ENCODE peak calls at places on chromosomes 12 and 14, in nine cellular contexts. A is fibroblast of lung, U is AG10803, C is hepatocyte, Z is thyroid gland, N is tibial nerve, B is HFF-Myc, F is neural progenitor cell, I is uterus. H is an unnamed sample.

GRCh38 chr14:56120091-56120632 is 2.0 kb downstream of the PELI2 start:
- DNase-seq in A (peak), U (peak), C (peak), Z (peak), N (peak), B (no peak), F (peak), I (no peak), H (no peak)

GRCh38 chr12:5003025-5003666 is 40.5 kb upstream of the KCNA5 start:
- DNase-seq in A (peak), U (peak), C (peak), Z (peak), N (peak), B (no peak), F (peak), I (no peak), H (peak)

GRCh38 chr12:59710004-59710628 is 114.3 kb downstream of the SLC16A7 start:
- DNase-seq in A (no peak), U (no peak), C (no peak), Z (no peak), N (no peak), B (no peak), F (no peak), I (no peak), H (no peak)

GRCh38 chr14:105470812-105471771 is 3.5 kb upstream of the CRIP2 start:
- DNase-seq in A (no peak), U (no peak), C (no peak), Z (no peak), N (no peak), B (no peak), F (peak), I (no peak), H (no peak)

GRCh38 chr14:51328089-51328941 is 88.3 kb downstream of the TMX1 start:
- DNase-seq in A (peak), U (peak), C (no peak), Z (peak), N (no peak), B (no peak), F (no peak), I (peak), H (no peak)

GRCh38 chr12:120884644-120885043 is 19.5 kb downstream of the SPPL3 start:
- DNase-seq in A (no peak), U (no peak), C (no peak), Z (no peak), N (no peak), B (no peak), F (no peak), I (no peak), H (no peak)

GRCh38 chr12:57845478-57846284 is 848 bp downstream of the CTDSP2 start:
- DNase-seq in A (no peak), U (peak), C (peak), Z (peak), N (peak), B (no peak), F (peak), I (peak), H (no peak)

GRCh38 chr14:93034671-93034994 is 81.1 kb downstream of the ITPK1 start:
- DNase-seq in A (no peak), U (no peak), C (no peak), Z (no peak), N (no peak), B (no peak), F (no peak), I (no peak), H (no peak)

GRCh38 chr14:47660158-47660557 is 15.2 kb downstream of the MDGA2 start:
- DNase-seq in A (no peak), U (no peak), C (no peak), Z (no peak), N (no peak), B (no peak), F (no peak), I (no peak), H (no peak)

GRCh38 chr12:39296496-39296895 is 146.4 kb downstream of the KIF21A start:
- DNase-seq in A (no peak), U (no peak), C (no peak), Z (no peak), N (no peak), B (no peak), F (no peak), I (no peak), H (no peak)

GRCh38 chr12:26821212-26821701 is 11.7 kb downstream of the ITPR2 start:
- DNase-seq in A (peak), U (peak), C (no peak), Z (no peak), N (no peak), B (no peak), F (no peak), I (no peak), H (no peak)

GRCh38 chr14:102878970-102879460 is 43.4 kb upstream of the AMN start:
- DNase-seq in A (no peak), U (peak), C (peak), Z (peak), N (no peak), B (no peak), F (no peak), I (no peak), H (no peak)

GRCh38 chr12:124347805-124348658 is 53.1 kb downstream of the RFLNA start:
- DNase-seq in A (no peak), U (no peak), C (no peak), Z (no peak), N (no peak), B (no peak), F (peak), I (no peak), H (no peak)

GRCh38 chr12:61414470-61414869 is 845.7 kb upstream of the USP15 start:
- DNase-seq in A (no peak), U (no peak), C (no peak), Z (no peak), N (no peak), B (no peak), F (no peak), I (no peak), H (no peak)

GRCh38 chr12:69275471-69275891 is 36.1 kb downstream of the CPSF6 start:
- DNase-seq in A (no peak), U (peak), C (no peak), Z (no peak), N (no peak), B (no peak), F (no peak), I (no peak), H (no peak)

GRCh38 chr12:5085896-5086295 is 42.2 kb downstream of the KCNA5 start:
- DNase-seq in A (peak), U (peak), C (no peak), Z (no peak), N (no peak), B (peak), F (no peak), I (no peak), H (no peak)

GRCh38 chr12:2183556-2184541 is 131.1 kb downstream of the CACNA1C start:
- DNase-seq in A (peak), U (peak), C (peak), Z (peak), N (peak), B (peak), F (peak), I (peak), H (no peak)

GRCh38 chr12:1922985-1923384 is 4.5 kb upstream of the CACNA2D4 start:
- DNase-seq in A (no peak), U (no peak), C (peak), Z (no peak), N (no peak), B (no peak), F (no peak), I (no peak), H (no peak)

GRCh38 chr14:35696119-35696518 is 113.0 kb downstream of the RALGAPA1 start:
- DNase-seq in A (no peak), U (no peak), C (no peak), Z (no peak), N (no peak), B (no peak), F (no peak), I (no peak), H (no peak)

GRCh38 chr14:81427348-81428058 is 27.4 kb upstream of the STON2 start:
- DNase-seq in A (peak), U (no peak), C (no peak), Z (no peak), N (no peak), B (no peak), F (peak), I (no peak), H (no peak)

GRCh38 chr12:13594731-13595514 is 386.5 kb downstream of the GRIN2B start:
- DNase-seq in A (no peak), U (no peak), C (no peak), Z (no peak), N (no peak), B (no peak), F (no peak), I (no peak), H (no peak)

GRCh38 chr14:72756967-72757366 is 136.9 kb downstream of the DPF3 start:
- DNase-seq in A (no peak), U (no peak), C (no peak), Z (no peak), N (no peak), B (no peak), F (no peak), I (no peak), H (no peak)

GRCh38 chr14:104085889-104086201 is 345 bp downstream of the ASPG start:
- DNase-seq in A (no peak), U (no peak), C (no peak), Z (no peak), N (no peak), B (no peak), F (no peak), I (no peak), H (no peak)
- H3K4me3 ChIP-seq in A (no peak), U (no peak), C (no peak), Z (no peak), N (peak), B (no peak), F (peak), I (no peak), H (no peak)

GRCh38 chr12:77362871-77363270 is 297.5 kb upstream of the E2F7 start:
- DNase-seq in A (no peak), U (no peak), C (no peak), Z (no peak), N (no peak), B (no peak), F (no peak), I (no peak), H (no peak)

GRCh38 chr12:77368379-77368778 is 303.0 kb upstream of the E2F7 start:
- DNase-seq in A (no peak), U (no peak), C (no peak), Z (no peak), N (no peak), B (no peak), F (no peak), I (no peak), H (no peak)

GRCh38 chr12:77366616-77367015 is 301.2 kb upstream of the E2F7 start:
- DNase-seq in A (no peak), U (no peak), C (no peak), Z (no peak), N (no peak), B (no peak), F (no peak), I (no peak), H (no peak)

GRCh38 chr12:77364400-77364799 is 299.0 kb upstream of the E2F7 start:
- DNase-seq in A (no peak), U (no peak), C (no peak), Z (no peak), N (no peak), B (no peak), F (no peak), I (no peak), H (no peak)
- TF ChIP-seq CTCF in A (no peak), U (no peak), C (no peak), Z (no peak), N (no peak), B (no peak), F (no peak), I (no peak), H (no peak)

GRCh38 chr14:64488590-64489099 is 15.0 kb downstream of the ZBTB25 start:
- DNase-seq in A (no peak), U (no peak), C (no peak), Z (no peak), N (no peak), B (no peak), F (no peak), I (no peak), H (no peak)
- H3K4me3 ChIP-seq in A (no peak), U (no peak), C (no peak), Z (no peak), N (no peak), B (no peak), F (no peak), I (no peak), H (no peak)

DNA sequence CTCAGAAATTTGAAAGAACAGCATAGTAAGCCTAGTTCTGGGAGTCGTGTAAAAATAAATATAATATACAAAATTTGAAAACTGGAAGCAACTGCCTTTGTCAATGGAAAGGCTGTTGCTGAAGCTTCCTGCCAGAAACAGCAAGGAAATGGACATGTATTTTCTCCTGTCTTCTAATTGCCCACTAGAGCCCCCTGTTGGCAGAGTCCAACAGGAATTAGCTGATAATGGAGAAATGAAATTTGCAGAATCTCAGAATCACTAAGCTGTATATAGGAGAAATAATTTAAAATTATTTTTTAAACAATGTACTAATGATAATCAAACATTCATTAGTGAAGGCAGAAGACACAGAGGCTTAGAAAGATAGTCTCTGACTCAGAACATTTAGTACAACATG is 414.8 kb downstream of the SLC6A15 start:
- DNase-seq in A (peak), U (no peak), C (no peak), Z (peak), N (no peak), B (no peak), F (peak), I (no peak), H (no peak)
- TF ChIP-seq CTCF in A (peak), U (peak), C (peak), Z (no peak), N (peak), B (peak), F (peak), I (no peak), H (peak)

GRCh38 chr12:122155705-122156104 is 18.3 kb downstream of the IL31 start:
- DNase-seq in A (no peak), U (no peak), C (no peak), Z (no peak), N (no peak), B (no peak), F (no peak), I (no peak), H (no peak)
- H3K4me3 ChIP-seq in A (no peak), U (no peak), C (no peak), Z (no peak), N (no peak), B (no peak), F (no peak), I (no peak), H (no peak)

DNA sequence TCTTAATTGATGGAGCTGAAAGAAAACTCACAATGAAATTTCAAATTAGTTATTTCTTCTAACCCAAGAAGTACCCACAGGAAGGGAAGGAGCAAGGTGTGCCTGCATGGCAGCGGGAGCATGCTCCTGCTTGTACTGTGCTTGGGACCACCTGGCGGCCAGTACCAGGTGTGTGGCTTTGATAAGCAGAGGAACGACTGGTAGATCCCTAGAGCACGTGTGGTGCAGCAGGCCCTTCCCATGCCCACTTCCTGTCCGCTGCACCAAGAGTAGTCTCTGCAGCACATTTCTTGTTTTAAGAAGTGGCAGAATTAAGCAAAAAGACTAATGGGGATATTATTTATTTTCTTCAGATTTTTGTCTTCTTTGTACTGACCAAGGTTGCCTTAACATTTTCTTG is 122.3 kb upstream of the ATF1 start:
- DNase-seq in A (no peak), U (no peak), C (no peak), Z (no peak), N (no peak), B (no peak), F (no peak), I (no peak), H (no peak)
- TF ChIP-seq CTCF in A (no peak), U (no peak), C (no peak), Z (no peak), N (no peak), B (no peak), F (no peak), I (no peak), H (no peak)

DNA sequence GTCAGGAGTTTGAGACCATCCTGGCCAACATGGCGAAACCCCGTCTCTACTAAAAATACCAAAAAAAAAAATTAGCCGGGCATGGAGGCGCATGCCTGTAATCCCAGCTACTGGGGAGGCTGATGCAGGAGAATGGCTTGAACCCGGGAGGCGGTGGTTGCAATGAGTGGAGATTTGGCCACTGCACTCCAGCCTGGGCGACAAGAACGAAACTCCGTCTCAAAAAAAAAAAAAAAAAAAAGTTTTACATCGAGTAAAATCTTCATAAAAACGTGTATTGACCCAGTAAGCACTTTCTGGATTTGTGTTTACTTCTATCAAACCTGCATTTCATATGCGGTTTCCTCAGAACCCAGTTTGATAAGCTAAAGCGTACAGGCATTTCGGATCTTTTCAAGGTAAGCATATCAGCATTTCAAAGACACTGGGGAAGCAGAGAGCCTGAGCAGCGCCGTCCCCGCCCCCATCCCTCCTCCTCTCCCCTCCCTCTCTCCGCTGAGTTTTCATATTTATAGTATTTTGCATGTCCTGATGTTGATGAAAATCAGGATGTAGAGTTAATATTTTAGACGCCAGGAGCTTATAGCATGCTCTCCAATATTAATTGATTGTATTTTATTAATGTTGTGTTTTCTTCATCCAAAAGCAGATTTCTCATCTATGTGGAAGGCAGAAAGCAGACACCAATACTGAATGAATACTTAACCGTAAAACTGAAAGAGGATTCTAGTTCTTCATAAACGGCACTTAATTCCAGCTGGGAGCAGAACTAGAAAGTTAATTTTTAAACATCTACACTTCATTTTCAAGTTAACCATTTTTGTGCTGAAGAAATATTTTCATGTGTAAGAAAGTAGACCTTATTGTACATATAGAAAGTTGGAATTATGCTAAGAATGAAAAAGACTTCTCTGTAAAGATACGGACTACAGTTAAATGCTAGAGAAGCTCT is 9.2 kb upstream of the HIP1R start:
- DNase-seq in A (peak), U (no peak), C (peak), Z (peak), N (no peak), B (no peak), F (peak), I (no peak), H (no peak)
- H3K4me3 ChIP-seq in A (peak), U (peak), C (peak), Z (no peak), N (peak), B (peak), F (peak), I (peak), H (peak)

GRCh38 chr12:27875677-27876076 is 95.6 kb upstream of the MANSC4 start:
- DNase-seq in A (no peak), U (no peak), C (no peak), Z (no peak), N (no peak), B (no peak), F (no peak), I (no peak), H (no peak)

GRCh38 chr12:27879708-27880107 is 92.8 kb downstream of the PTHLH start:
- DNase-seq in A (no peak), U (no peak), C (no peak), Z (no peak), N (no peak), B (no peak), F (no peak), I (no peak), H (no peak)
- TF ChIP-seq CTCF in A (no peak), U (no peak), C (no peak), Z (no peak), N (no peak), B (no peak), F (no peak), I (no peak), H (no peak)

GRCh38 chr12:11765817-11766794 is 116.6 kb downstream of the ETV6 start:
- DNase-seq in A (peak), U (peak), C (no peak), Z (no peak), N (no peak), B (peak), F (no peak), I (peak), H (no peak)
- H3K4me3 ChIP-seq in A (no peak), U (peak), C (no peak), Z (no peak), N (no peak), B (no peak), F (no peak), I (no peak), H (no peak)